ENCODE peak calls at places on chromosomes 13 and 19, in ten cellular contexts. J is tibial nerve, G is pancreas, R is fibroblast of villous mesenchyme, L is A549, C is heart right ventricle, P is AG10803, K is mucosa of descending colon, W is fibroblast of mammary gland, Z is nephron progenitor cell. T is an unnamed sample.

GRCh38 chr13:26653310-26653709 is 95.8 kb downstream of the WASF3 start:
- DNase-seq in J (no peak), G (no peak), R (peak), L (no peak), C (no peak), P (peak), K (no peak), W (peak), Z (no peak), T (no peak)

GRCh38 chr13:39942177-39942900 is 286.9 kb downstream of the COG6 start:
- DNase-seq in J (no peak), G (no peak), R (no peak), L (no peak), C (no peak), P (no peak), K (no peak), W (no peak), Z (no peak), T (no peak)

GRCh38 chr19:53545271-53546065 is 7.5 kb downstream of the ZNF331 start:
- DNase-seq in J (no peak), G (no peak), R (peak), L (peak), C (no peak), P (peak), K (no peak), W (peak), Z (no peak), T (no peak)

GRCh38 chr19:7767487-7767886 is 4.4 kb downstream of the CLEC4M start:
- DNase-seq in J (no peak), G (no peak), R (no peak), L (no peak), C (no peak), P (no peak), K (no peak), W (no peak), Z (no peak), T (no peak)

GRCh38 chr19:11539495-11540365 is 1.1 kb downstream of the CNN1 start:
- DNase-seq in J (no peak), G (no peak), R (peak), L (no peak), C (no peak), P (no peak), K (no peak), W (no peak), Z (peak), T (no peak)

GRCh38 chr13:112451512-112452379 is 75.6 kb downstream of the SPACA7 start:
- DNase-seq in J (no peak), G (no peak), R (no peak), L (no peak), C (no peak), P (no peak), K (no peak), W (no peak), Z (no peak), T (peak)

GRCh38 chr19:9917322-9917721 is 19.0 kb downstream of the OLFM2 start:
- DNase-seq in J (no peak), G (no peak), R (peak), L (peak), C (no peak), P (peak), K (no peak), W (peak), Z (peak), T (no peak)

GRCh38 chr19:46944918-46945628 is 74.6 kb upstream of the NPAS1 start:
- DNase-seq in J (peak), G (peak), R (peak), L (no peak), C (peak), P (peak), K (peak), W (peak), Z (peak), T (peak)

GRCh38 chr19:6198896-6199239 is 63.4 kb downstream of the ACSBG2 start:
- DNase-seq in J (no peak), G (no peak), R (no peak), L (no peak), C (no peak), P (no peak), K (no peak), W (no peak), Z (no peak), T (no peak)

GRCh38 chr13:77952276-77952675 is 33.6 kb upstream of the EDNRB start:
- DNase-seq in J (no peak), G (no peak), R (peak), L (no peak), C (no peak), P (no peak), K (no peak), W (no peak), Z (no peak), T (no peak)

DNA sequence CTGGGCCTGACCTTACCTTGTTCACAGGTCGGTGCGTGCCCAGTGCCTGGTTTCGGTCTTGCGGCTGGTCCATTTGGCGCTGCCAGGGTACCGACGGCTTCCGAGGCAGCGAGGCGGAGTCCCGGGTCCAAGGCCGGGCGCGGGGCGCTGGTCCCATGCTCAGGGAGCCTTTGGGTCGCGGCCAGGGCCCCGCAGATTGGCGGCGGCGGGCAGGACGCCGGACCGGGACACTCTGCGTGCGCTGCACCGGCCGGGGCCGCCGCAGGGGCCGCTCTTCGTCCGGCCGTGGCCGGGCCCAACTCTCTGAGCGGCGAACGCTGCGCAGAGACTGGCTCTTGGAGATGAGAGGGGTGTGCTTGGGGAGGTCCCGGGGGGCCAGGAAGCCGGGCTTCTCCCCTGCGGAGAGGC is 3.3 kb upstream of the WIZ start:
- DNase-seq in J (no peak), G (peak), R (no peak), L (no peak), C (peak), P (no peak), K (no peak), W (no peak), Z (peak), T (no peak)
- TF ChIP-seq CTCF in J (no peak), G (no peak), R (peak), L (no peak), C (peak), P (peak), K (no peak), W (no peak), Z (no peak), T (peak)

GRCh38 chr19:33373701-33374405 is at the start of gene CEBPG:
- DNase-seq in J (no peak), G (peak), R (peak), L (peak), C (peak), P (peak), K (peak), W (peak), Z (peak), T (peak)
- TF ChIP-seq CTCF in J (peak), G (no peak), R (no peak), L (peak), C (no peak), P (no peak), K (peak), W (no peak), Z (no peak), T (peak)

GRCh38 chr19:3970313-3970807 is 539 bp downstream of the DAPK3 start:
- DNase-seq in J (no peak), G (no peak), R (no peak), L (no peak), C (no peak), P (no peak), K (no peak), W (no peak), Z (peak), T (no peak)

GRCh38 chr19:3966051-3967017 is 4.6 kb downstream of the DAPK3 start:
- DNase-seq in J (no peak), G (no peak), R (no peak), L (no peak), C (no peak), P (no peak), K (peak), W (no peak), Z (no peak), T (no peak)

GRCh38 chr19:3968556-3969434 is 2.1 kb downstream of the DAPK3 start:
- DNase-seq in J (peak), G (no peak), R (peak), L (peak), C (peak), P (peak), K (peak), W (peak), Z (peak), T (peak)

GRCh38 chr19:3970808-3971598 is at the start of gene DAPK3:
- DNase-seq in J (peak), G (peak), R (peak), L (peak), C (peak), P (peak), K (peak), W (peak), Z (peak), T (peak)

DNA sequence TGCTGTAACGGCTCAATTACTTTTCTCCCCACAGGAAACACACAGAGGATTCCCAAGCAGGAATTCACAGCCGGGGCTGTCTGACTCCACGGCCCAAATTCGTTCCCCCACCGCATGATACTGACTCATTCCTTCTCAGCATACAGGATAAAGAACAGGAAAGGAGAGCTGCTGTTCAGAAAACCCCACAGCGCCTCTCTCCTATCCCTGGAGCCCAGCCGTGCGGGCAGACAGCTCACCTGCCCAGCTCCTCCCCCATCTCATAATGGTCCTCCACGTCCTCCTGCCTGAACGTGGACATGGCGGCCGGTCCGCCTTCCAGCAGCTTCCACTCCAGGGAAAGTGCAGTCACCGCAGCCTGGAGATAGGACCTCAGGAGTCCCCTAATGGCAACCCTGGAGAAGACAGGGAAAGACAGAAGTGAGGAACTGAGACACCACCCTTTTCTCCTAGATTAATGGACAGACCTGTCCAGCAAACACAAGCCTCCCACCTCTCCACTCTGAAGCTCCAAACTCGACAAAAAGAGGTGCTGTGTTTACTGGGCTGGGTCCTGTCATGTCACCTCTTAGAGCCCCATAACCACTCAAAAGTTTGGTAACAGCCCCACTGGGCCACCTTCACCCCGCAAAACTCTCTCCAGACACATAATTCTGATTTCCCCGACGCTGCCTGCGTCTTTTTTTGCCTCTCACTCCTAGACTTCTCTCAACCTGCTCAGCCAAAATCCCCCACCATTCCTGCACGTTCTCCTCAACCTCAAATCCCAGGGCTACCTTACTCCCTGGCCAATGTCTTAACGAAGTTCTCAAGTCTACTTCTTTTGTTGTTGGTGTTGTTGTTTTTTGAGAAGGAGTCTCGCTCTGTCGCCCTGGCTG is 1.2 kb downstream of the DAPK3 start:
- DNase-seq in J (no peak), G (no peak), R (peak), L (peak), C (no peak), P (peak), K (no peak), W (peak), Z (peak), T (peak)
- TF ChIP-seq CTCF in J (no peak), G (no peak), R (peak), L (no peak), C (no peak), P (peak), K (no peak), W (peak), Z (peak), T (no peak)

GRCh38 chr13:110907951-110908898 is 6.6 kb downstream of the ANKRD10 start:
- DNase-seq in J (no peak), G (no peak), R (no peak), L (peak), C (no peak), P (peak), K (no peak), W (no peak), Z (no peak), T (no peak)
- TF ChIP-seq CTCF in J (no peak), G (no peak), R (no peak), L (no peak), C (no peak), P (no peak), K (no peak), W (no peak), Z (no peak), T (no peak)

T was measured in psoas muscle.